ENCODE peak calls at places on chromosomes 4 and X, in five cellular contexts. D is HepG2, V is A549, N is K562, F is WTC11. T is an unnamed sample.

GRCh38 chr4:38489924-38490639 is 173.9 kb upstream of the KLF3 start:
- DNase-seq in D (peak; percentile 28), V (no peak), N (no peak), F (no peak), T (no peak)

GRCh38 chr4:89482248-89482647 is 174.6 kb upstream of the GPRIN3 start:
- DNase-seq in D (peak; percentile 35), V (peak; percentile 33), N (peak; percentile 13), F (peak; percentile 18), T (no peak)

GRCh38 chr4:38663021-38663800 is 788 bp upstream of the KLF3 start:
- DNase-seq in D (no peak), V (peak; percentile 25), N (no peak), F (peak; percentile 65), T (no peak)

GRCh38 chrX:120365320-120365719 is 3.4 kb downstream of the ATP1B4 start:
- DNase-seq in D (peak; percentile 6), V (no peak), N (peak; percentile 32), F (peak; percentile 74), T (no peak)

GRCh38 chrX:8586953-8587352 is 122.3 kb downstream of the VCX3B start:
- DNase-seq in D (no peak), V (no peak), N (no peak), F (no peak), T (no peak)

GRCh38 chrX:87516716-87517115 is 886 bp upstream of the KLHL4 start:
- DNase-seq in D (no peak), V (no peak), N (no peak), F (no peak), T (no peak)

GRCh38 chrX:78307665-78308064 is 19.7 kb downstream of the CYSLTR1 start:
- DNase-seq in D (no peak), V (no peak), N (no peak), F (no peak), T (no peak)

GRCh38 chr4:1192493-1193205 is 20.3 kb upstream of the SPON2 start:
- DNase-seq in D (no peak), V (peak; percentile 35), N (no peak), F (peak; percentile 7), T (no peak)

GRCh38 chr4:171519457-171519856 is 293.7 kb upstream of the GALNTL6 start:
- DNase-seq in D (no peak), V (no peak), N (no peak), F (no peak), T (no peak)

GRCh38 chr4:24741915-24742314 is 53.5 kb upstream of the SOD3 start:
- DNase-seq in D (no peak), V (no peak), N (no peak), F (no peak), T (no peak)

GRCh38 chr4:183443609-183444148 is 757 bp upstream of the CDKN2AIP start:
- DNase-seq in D (no peak), V (peak; percentile 25), N (no peak), F (peak; percentile 68), T (no peak)

GRCh38 chr4:88672987-88673386 is 24.6 kb downstream of the NAP1L5 start:
- DNase-seq in D (peak; percentile 28), V (no peak), N (peak; percentile 19), F (peak; percentile 47), T (no peak)

GRCh38 chr4:19803406-19803805 is 448.3 kb upstream of the SLIT2 start:
- DNase-seq in D (no peak), V (no peak), N (no peak), F (no peak), T (no peak)

GRCh38 chrX:132909643-132910042 is 48.8 kb downstream of the HS6ST2 start:
- DNase-seq in D (no peak), V (no peak), N (no peak), F (no peak), T (no peak)

GRCh38 chrX:8042304-8042703 is 115.1 kb upstream of the PNPLA4 start:
- DNase-seq in D (peak; percentile 6), V (peak; percentile 1), N (no peak), F (no peak), T (no peak)

GRCh38 chr4:156261230-156261629 is 307.6 kb upstream of the CTSO start:
- DNase-seq in D (no peak), V (no peak), N (no peak), F (no peak), T (no peak)

GRCh38 chr4:146478009-146478408 is 43.7 kb downstream of the SLC10A7 start:
- DNase-seq in D (no peak), V (no peak), N (no peak), F (no peak), T (no peak)

GRCh38 chr4:125517831-125518230 is 203.1 kb downstream of the FAT4 start:
- DNase-seq in D (no peak), V (no peak), N (no peak), F (no peak), T (no peak)

GRCh38 chr4:5971077-5971447 is 47.2 kb downstream of the C4orf50 start:
- DNase-seq in D (no peak), V (no peak), N (peak; percentile 27), F (peak; percentile 56), T (no peak)

GRCh38 chr4:117983541-117984451 is 50.5 kb upstream of the NDST3 start:
- DNase-seq in D (no peak), V (no peak), N (no peak), F (no peak), T (no peak)

GRCh38 chr4:73011629-73011985 is 57.9 kb downstream of the COX18 start:
- DNase-seq in D (no peak), V (no peak), N (no peak), F (no peak), T (no peak)

GRCh38 chr4:8687083-8687482 is 94.5 kb downstream of the CPZ start:
- DNase-seq in D (no peak), V (no peak), N (no peak), F (peak; percentile 0), T (no peak)

GRCh38 chr4:121690001-121690400 is 6.8 kb downstream of the ANXA5 start:
- DNase-seq in D (no peak), V (no peak), N (no peak), F (no peak), T (no peak)

GRCh38 chr4:34323549-34324325 is 1920.6 kb downstream of the ARAP2 start:
- DNase-seq in D (no peak), V (no peak), N (no peak), F (no peak), T (no peak)

GRCh38 chr4:118012142-118012541 is 22.1 kb upstream of the NDST3 start:
- DNase-seq in D (no peak), V (no peak), N (no peak), F (no peak), T (no peak)

GRCh38 chr4:75673959-75674328 is 733 bp upstream of the G3BP2 start:
- DNase-seq in D (no peak), V (no peak), N (no peak), F (no peak), T (no peak)

GRCh38 chr4:96166806-96167205 is 326.9 kb downstream of the PDHA2 start:
- DNase-seq in D (no peak), V (no peak), N (no peak), F (no peak), T (no peak)

GRCh38 chrX:56564182-56564885 is 907 bp downstream of the UBQLN2 start:
- DNase-seq in D (peak; percentile 2), V (no peak), N (peak; percentile 7), F (no peak), T (no peak)

DNA sequence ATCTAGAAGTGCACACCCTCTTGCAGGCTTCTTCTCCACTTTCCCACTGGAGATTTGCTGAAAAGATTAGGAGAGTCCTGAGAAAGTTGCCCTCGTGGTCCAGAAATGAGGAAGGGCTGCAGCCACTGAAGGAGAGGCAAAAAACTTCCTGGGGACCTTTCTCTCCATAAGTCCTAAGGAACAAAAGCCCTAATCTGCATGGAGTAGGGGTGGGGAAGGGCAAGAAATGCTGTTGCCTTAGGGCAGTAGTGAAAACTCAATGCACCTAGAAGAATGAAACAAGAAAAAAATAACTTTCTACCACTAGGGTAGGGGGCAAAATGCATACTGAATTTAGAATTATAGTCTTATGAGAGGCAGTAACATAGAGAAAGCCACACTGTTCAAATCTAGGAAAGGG is 1408.8 kb downstream of the PCDH19 start:
- DNase-seq in D (no peak), V (no peak), N (no peak), F (no peak), T (no peak)
- TF ChIP-seq ESRRA in D (no peak), V (no peak), N (no peak), F (no peak), T (no peak)

GRCh38 chrX:11665144-11666040 is at the start of gene ARHGAP6:
- DNase-seq in D (no peak), V (no peak), N (no peak), F (peak; percentile 57), T (no peak)

GRCh38 chrX:11663875-11664210 is 1.9 kb downstream of the ARHGAP6 start:
- DNase-seq in D (no peak), V (no peak), N (no peak), F (peak; percentile 7), T (no peak)

GRCh38 chrX:11667286-11667685 is 1.6 kb upstream of the ARHGAP6 start:
- DNase-seq in D (no peak), V (no peak), N (no peak), F (no peak), T (peak; percentile 23)

GRCh38 chrX:11666180-11666579 is 460 bp upstream of the ARHGAP6 start:
- DNase-seq in D (no peak), V (no peak), N (no peak), F (peak; percentile 29), T (no peak)

DNA sequence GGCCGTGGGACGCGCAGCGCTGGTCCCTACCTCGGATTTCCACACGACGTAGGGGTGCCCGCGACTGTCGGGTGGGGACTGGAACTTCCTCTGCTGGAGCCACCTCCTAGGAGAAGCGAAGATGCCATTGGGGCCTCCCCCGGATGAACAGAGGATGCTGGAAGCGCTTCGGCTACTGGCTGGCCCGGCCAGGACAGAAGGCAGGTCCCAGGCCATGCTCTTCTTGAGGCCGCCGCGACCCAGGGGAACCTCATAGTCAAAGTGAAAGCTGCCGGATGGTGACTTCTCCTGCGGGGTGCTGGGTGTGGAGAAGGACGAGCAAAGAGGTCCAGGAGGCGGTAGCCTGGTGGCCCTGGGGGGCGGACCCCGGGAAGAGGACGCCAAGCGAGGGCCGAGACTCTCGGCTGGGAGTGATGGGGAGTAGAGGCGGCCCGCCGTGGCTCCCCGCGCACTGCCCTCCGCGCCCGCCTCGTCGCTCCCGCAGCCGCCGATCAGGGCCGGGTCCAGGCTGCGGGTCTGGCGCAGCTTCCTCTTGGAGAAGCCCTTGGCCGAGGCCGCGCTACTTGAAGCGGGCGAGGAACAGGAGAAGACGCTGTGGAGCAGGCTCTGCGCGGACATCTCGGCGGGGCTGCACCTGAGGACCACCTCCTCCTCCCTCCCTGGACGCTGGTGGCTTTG is 1.4 kb downstream of the ARHGAP6 start:
- DNase-seq in D (no peak), V (no peak), N (no peak), F (peak; percentile 12), T (no peak)
- TF ChIP-seq ESRRA in D (no peak), V (no peak), N (no peak), F (no peak), T (no peak)

GRCh38 chrX:118231464-118231863 is 114.4 kb upstream of the WDR44 start:
- DNase-seq in D (no peak), V (no peak), N (no peak), F (no peak), T (no peak)
- TF ChIP-seq ESRRA in D (no peak), V (no peak), N (no peak), F (no peak), T (no peak)

DNA sequence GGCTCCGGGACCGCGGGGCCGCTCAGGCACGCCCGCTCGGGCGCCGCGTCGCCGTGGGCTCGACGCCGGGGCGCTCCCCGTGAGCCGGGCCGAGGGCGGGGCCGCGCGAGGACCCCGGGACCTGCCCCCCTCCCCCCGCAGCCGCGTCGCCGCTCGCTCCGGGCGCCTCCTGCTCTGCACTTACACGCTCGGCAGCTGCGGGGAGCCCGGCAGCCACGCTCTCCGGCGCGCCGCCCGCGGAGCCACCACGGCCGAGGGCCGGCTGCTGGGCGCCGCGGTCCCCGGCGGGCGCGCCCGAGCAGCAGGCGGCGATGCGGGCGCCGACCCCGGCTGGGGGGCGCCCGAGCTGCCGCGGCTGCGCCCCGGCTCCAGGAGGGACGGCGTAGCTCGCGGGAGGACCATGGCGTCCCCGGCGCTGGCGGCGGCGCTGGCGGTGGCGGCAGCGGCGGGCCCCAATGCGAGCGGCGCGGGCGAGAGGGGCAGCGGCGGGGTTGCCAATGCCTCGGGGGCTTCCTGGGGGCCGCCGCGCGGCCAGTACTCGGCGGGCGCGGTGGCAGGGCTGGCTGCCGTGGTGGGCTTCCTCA is at the start of gene ADRA2C:
- DNase-seq in D (peak; percentile 20), V (peak; percentile 19), N (peak; percentile 74), F (no peak), T (no peak)
- TF ChIP-seq ESRRA in D (no peak), V (no peak), N (no peak), F (no peak), T (no peak)

T was measured in GM12878.